ENCODE peak calls at places on chromosomes 12 and 14, in eight cellular contexts. A is Calu3, H is fibroblast of mammary gland, L is ovary, O is tibial nerve, E is foreskin fibroblast, Z is WTC11, R is AG04450. J is an unnamed sample.
A peak's percentile ranks its signal among the peaks of the same experiment; 100 is the strongest.

GRCh38 chr14:104870368-104871144 is 5.5 kb downstream of the CEP170B start:
- DNase-seq in A (peak; percentile 37), H (no peak), L (no peak), O (no peak), E (no peak), Z (peak; percentile 70), R (no peak), J (no peak)

GRCh38 chr14:68307769-68308168 is 485.1 kb downstream of the ZFP36L1 start:
- DNase-seq in A (no peak), H (peak; percentile 62), L (no peak), O (no peak), E (peak; percentile 44), Z (no peak), R (no peak), J (no peak)

GRCh38 chr12:1034726-1035457 is 43.9 kb downstream of the ERC1 start:
- DNase-seq in A (no peak), H (no peak), L (no peak), O (no peak), E (no peak), Z (no peak), R (no peak), J (no peak)

GRCh38 chr12:54173066-54173726 is 15.6 kb downstream of the SMUG1 start:
- DNase-seq in A (peak; percentile 44), H (peak; percentile 27), L (peak; percentile 46), O (peak; percentile 6), E (peak; percentile 19), Z (peak; percentile 48), R (no peak), J (no peak)

GRCh38 chr12:131975228-131975627 is 25.5 kb downstream of the EP400 start:
- DNase-seq in A (no peak), H (no peak), L (no peak), O (no peak), E (no peak), Z (no peak), R (no peak), J (no peak)

GRCh38 chr12:117885211-117885610 is 83.6 kb downstream of the KSR2 start:
- DNase-seq in A (no peak), H (no peak), L (no peak), O (no peak), E (no peak), Z (no peak), R (no peak), J (no peak)

GRCh38 chr14:99626041-99626648 is 18.8 kb upstream of the HHIPL1 start:
- DNase-seq in A (no peak), H (no peak), L (no peak), O (no peak), E (no peak), Z (no peak), R (no peak), J (no peak)

GRCh38 chr14:22829661-22830328 is at the start of gene MRPL52:
- DNase-seq in A (peak; percentile 79), H (peak; percentile 85), L (peak; percentile 89), O (peak; percentile 85), E (peak; percentile 88), Z (peak; percentile 72), R (peak; percentile 67), J (peak; percentile 77)

GRCh38 chr12:84741727-84742126 is 170.9 kb downstream of the SLC6A15 start:
- DNase-seq in A (no peak), H (peak; percentile 3), L (no peak), O (no peak), E (no peak), Z (no peak), R (no peak), J (no peak)

GRCh38 chr12:54442071-54442470 is 23.0 kb upstream of the ITGA5 start:
- DNase-seq in A (no peak), H (no peak), L (no peak), O (no peak), E (no peak), Z (no peak), R (no peak), J (no peak)

GRCh38 chr12:104699489-104700194 is 242.9 kb downstream of the CHST11 start:
- DNase-seq in A (no peak), H (peak; percentile 33), L (no peak), O (no peak), E (no peak), Z (no peak), R (no peak), J (no peak)

GRCh38 chr14:51658441-51659173 is 6.9 kb downstream of the FRMD6 start:
- DNase-seq in A (no peak), H (no peak), L (no peak), O (no peak), E (no peak), Z (no peak), R (no peak), J (no peak)
- TF ChIP-seq CTCF in A (no peak), H (no peak), L (no peak), O (no peak), E (no peak), Z (no peak), R (no peak), J (no peak)

GRCh38 chr12:70581199-70581598 is 56.0 kb downstream of the PTPRB start:
- DNase-seq in A (no peak), H (no peak), L (no peak), O (no peak), E (no peak), Z (no peak), R (no peak), J (no peak)
- TF ChIP-seq CTCF in A (no peak), H (no peak), L (no peak), O (no peak), E (no peak), Z (no peak), R (no peak), J (no peak)

DNA sequence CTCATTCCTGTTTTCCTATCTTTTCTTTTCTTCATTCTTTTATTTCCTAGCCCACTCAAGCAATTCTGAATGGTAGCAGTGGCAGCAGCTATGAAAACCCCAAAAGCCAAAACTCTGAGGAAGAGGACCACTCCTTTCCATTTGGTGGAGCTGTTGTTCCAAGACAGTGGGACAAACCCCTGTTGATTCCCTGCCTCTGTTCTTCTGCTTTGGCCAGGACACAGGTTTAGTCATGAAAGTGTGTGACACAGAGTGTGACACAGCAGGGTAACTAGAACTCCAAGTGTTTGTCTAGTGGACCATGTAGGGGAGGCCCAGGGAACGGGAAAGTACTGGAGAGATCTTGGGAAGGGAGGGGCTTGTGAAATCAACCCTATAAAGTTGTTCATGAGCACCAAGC is 71.1 kb downstream of the PTCSC3 start:
- DNase-seq in A (peak; percentile 23), H (peak; percentile 25), L (no peak), O (no peak), E (no peak), Z (peak; percentile 21), R (no peak), J (no peak)
- TF ChIP-seq CTCF in A (no peak), H (peak; percentile 10), L (no peak), O (no peak), E (no peak), Z (no peak), R (peak; percentile 11), J (no peak)

DNA sequence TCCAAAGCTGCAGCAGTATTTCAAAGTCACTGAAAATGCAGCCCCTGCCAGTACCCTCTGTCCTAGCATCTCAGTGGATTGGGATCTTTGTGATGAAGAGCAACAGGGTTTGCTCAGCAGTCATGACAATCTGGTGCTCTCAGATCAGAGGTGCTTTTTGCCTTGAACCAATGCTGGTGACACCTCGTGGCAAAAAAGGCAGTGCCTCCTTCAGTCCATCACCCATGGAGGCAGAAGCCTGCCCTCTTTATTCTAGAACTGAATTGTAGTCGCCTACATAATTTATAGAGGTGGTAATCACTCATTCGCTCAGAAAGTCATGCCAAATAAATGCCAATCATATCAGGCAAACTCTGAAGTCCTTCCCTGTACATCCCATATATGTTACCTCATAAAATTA is 126.0 kb upstream of the VRK1 start:
- DNase-seq in A (no peak), H (no peak), L (no peak), O (no peak), E (no peak), Z (no peak), R (no peak), J (no peak)
- TF ChIP-seq CTCF in A (no peak), H (no peak), L (no peak), O (no peak), E (no peak), Z (no peak), R (no peak), J (no peak)

J was measured in natural killer cell.